ENCODE peak calls at places on chromosomes 13 and 19, in seven cellular contexts. One of them, this sample, is unnamed.
A peak's percentile ranks its signal among the peaks of the same experiment; 100 is the strongest.

GRCh38 chr13:110284809-110285519 is 22.0 kb downstream of the COL4A1 start:
- DNase-seq in stimulated activated CD8-positive, alpha-beta memory T cell treated with anti-CD3 and anti-CD28 coated beads, Interleukin-15, amount 100 ng/mL, for 24 hours: no peak
- DNase-seq in cardiac fibroblast: peak; percentile 58
- DNase-seq in uterus: no peak
- DNase-seq in B cell: no peak
- DNase-seq in ascending aorta: peak; percentile 55
- DNase-seq in activated T-cell treated with anti-CD3 and anti-CD28 coated beads for 1 hour: no peak
- DNase-seq in this sample: no peak

GRCh38 chr19:1143828-1144399 is 30.2 kb downstream of the SBNO2 start:
- DNase-seq in activated T-cell treated with anti-CD3 and anti-CD28 coated beads for 1 hour: no peak
- DNase-seq in stimulated activated CD8-positive, alpha-beta memory T cell treated with anti-CD3 and anti-CD28 coated beads, Interleukin-15, amount 100 ng/mL, for 24 hours: no peak
- DNase-seq in ascending aorta: no peak
- DNase-seq in B cell: no peak
- DNase-seq in cardiac fibroblast: no peak
- DNase-seq in uterus: no peak
- DNase-seq in this sample: no peak

GRCh38 chr13:75702476-75702875 is 66.3 kb downstream of the LMO7 start:
- DNase-seq in activated T-cell treated with anti-CD3 and anti-CD28 coated beads for 1 hour: no peak
- DNase-seq in cardiac fibroblast: no peak
- DNase-seq in B cell: no peak
- DNase-seq in stimulated activated CD8-positive, alpha-beta memory T cell treated with anti-CD3 and anti-CD28 coated beads, Interleukin-15, amount 100 ng/mL, for 24 hours: no peak
- DNase-seq in ascending aorta: no peak
- DNase-seq in uterus: no peak
- DNase-seq in this sample: no peak

GRCh38 chr19:33248954-33249613 is 23.4 kb upstream of the SLC7A10 start:
- DNase-seq in ascending aorta: no peak
- DNase-seq in cardiac fibroblast: no peak
- DNase-seq in activated T-cell treated with anti-CD3 and anti-CD28 coated beads for 1 hour: no peak
- DNase-seq in uterus: no peak
- DNase-seq in stimulated activated CD8-positive, alpha-beta memory T cell treated with anti-CD3 and anti-CD28 coated beads, Interleukin-15, amount 100 ng/mL, for 24 hours: no peak
- DNase-seq in B cell: no peak
- DNase-seq in this sample: no peak

GRCh38 chr19:53903055-53903680 is 5.9 kb upstream of the CACNG7 start:
- DNase-seq in ascending aorta: no peak
- DNase-seq in cardiac fibroblast: peak; percentile 59
- DNase-seq in activated T-cell treated with anti-CD3 and anti-CD28 coated beads for 1 hour: no peak
- DNase-seq in uterus: no peak
- DNase-seq in stimulated activated CD8-positive, alpha-beta memory T cell treated with anti-CD3 and anti-CD28 coated beads, Interleukin-15, amount 100 ng/mL, for 24 hours: no peak
- DNase-seq in B cell: peak; percentile 53
- DNase-seq in this sample: no peak

GRCh38 chr19:38266981-38267597 is 2.7 kb downstream of the SPINT2 start:
- DNase-seq in uterus: no peak
- DNase-seq in B cell: no peak
- DNase-seq in ascending aorta: no peak
- DNase-seq in activated T-cell treated with anti-CD3 and anti-CD28 coated beads for 1 hour: no peak
- DNase-seq in stimulated activated CD8-positive, alpha-beta memory T cell treated with anti-CD3 and anti-CD28 coated beads, Interleukin-15, amount 100 ng/mL, for 24 hours: no peak
- DNase-seq in cardiac fibroblast: peak; percentile 52
- DNase-seq in this sample: no peak

GRCh38 chr13:97391201-97391600 is 42.8 kb upstream of the RAP2A start:
- DNase-seq in uterus: no peak
- DNase-seq in activated T-cell treated with anti-CD3 and anti-CD28 coated beads for 1 hour: no peak
- DNase-seq in B cell: no peak
- DNase-seq in ascending aorta: no peak
- DNase-seq in stimulated activated CD8-positive, alpha-beta memory T cell treated with anti-CD3 and anti-CD28 coated beads, Interleukin-15, amount 100 ng/mL, for 24 hours: no peak
- DNase-seq in cardiac fibroblast: no peak
- DNase-seq in this sample: no peak

GRCh38 chr13:45545686-45546409 is 69.7 kb downstream of the ERICH6B start:
- DNase-seq in uterus: no peak
- DNase-seq in activated T-cell treated with anti-CD3 and anti-CD28 coated beads for 1 hour: no peak
- DNase-seq in B cell: no peak
- DNase-seq in stimulated activated CD8-positive, alpha-beta memory T cell treated with anti-CD3 and anti-CD28 coated beads, Interleukin-15, amount 100 ng/mL, for 24 hours: no peak
- DNase-seq in cardiac fibroblast: no peak
- DNase-seq in ascending aorta: no peak
- DNase-seq in this sample: no peak

GRCh38 chr13:51192348-51192747 is 29.9 kb upstream of the FAM124A start:
- DNase-seq in cardiac fibroblast: peak; percentile 38
- DNase-seq in ascending aorta: no peak
- DNase-seq in activated T-cell treated with anti-CD3 and anti-CD28 coated beads for 1 hour: no peak
- DNase-seq in stimulated activated CD8-positive, alpha-beta memory T cell treated with anti-CD3 and anti-CD28 coated beads, Interleukin-15, amount 100 ng/mL, for 24 hours: no peak
- DNase-seq in B cell: no peak
- DNase-seq in uterus: no peak
- DNase-seq in this sample: no peak

GRCh38 chr13:98921015-98921414 is 56.8 kb downstream of the DOCK9 start:
- DNase-seq in B cell: no peak
- DNase-seq in ascending aorta: no peak
- DNase-seq in uterus: no peak
- DNase-seq in activated T-cell treated with anti-CD3 and anti-CD28 coated beads for 1 hour: no peak
- DNase-seq in stimulated activated CD8-positive, alpha-beta memory T cell treated with anti-CD3 and anti-CD28 coated beads, Interleukin-15, amount 100 ng/mL, for 24 hours: no peak
- DNase-seq in cardiac fibroblast: no peak
- DNase-seq in this sample: no peak

GRCh38 chr19:22735911-22736645 is 47.9 kb downstream of the ZNF99 start:
- DNase-seq in ascending aorta: no peak
- DNase-seq in cardiac fibroblast: peak; percentile 5
- DNase-seq in stimulated activated CD8-positive, alpha-beta memory T cell treated with anti-CD3 and anti-CD28 coated beads, Interleukin-15, amount 100 ng/mL, for 24 hours: no peak
- DNase-seq in activated T-cell treated with anti-CD3 and anti-CD28 coated beads for 1 hour: no peak
- DNase-seq in uterus: no peak
- DNase-seq in B cell: no peak
- DNase-seq in this sample: no peak

GRCh38 chr13:25292301-25292700 is 5.0 kb upstream of the MTMR6 start:
- DNase-seq in cardiac fibroblast: no peak
- DNase-seq in stimulated activated CD8-positive, alpha-beta memory T cell treated with anti-CD3 and anti-CD28 coated beads, Interleukin-15, amount 100 ng/mL, for 24 hours: no peak
- DNase-seq in activated T-cell treated with anti-CD3 and anti-CD28 coated beads for 1 hour: no peak
- DNase-seq in uterus: no peak
- DNase-seq in ascending aorta: peak; percentile 68
- DNase-seq in B cell: no peak
- DNase-seq in this sample: no peak

GRCh38 chr13:51230473-51231105 is 8.4 kb downstream of the FAM124A start:
- DNase-seq in B cell: no peak
- DNase-seq in uterus: peak; percentile 83
- DNase-seq in activated T-cell treated with anti-CD3 and anti-CD28 coated beads for 1 hour: no peak
- DNase-seq in cardiac fibroblast: peak; percentile 36
- DNase-seq in stimulated activated CD8-positive, alpha-beta memory T cell treated with anti-CD3 and anti-CD28 coated beads, Interleukin-15, amount 100 ng/mL, for 24 hours: no peak
- DNase-seq in ascending aorta: peak; percentile 71
- DNase-seq in this sample: no peak

GRCh38 chr13:28320884-28321574 is 173.9 kb downstream of the FLT1 start:
- DNase-seq in cardiac fibroblast: no peak
- DNase-seq in stimulated activated CD8-positive, alpha-beta memory T cell treated with anti-CD3 and anti-CD28 coated beads, Interleukin-15, amount 100 ng/mL, for 24 hours: no peak
- DNase-seq in ascending aorta: no peak
- DNase-seq in activated T-cell treated with anti-CD3 and anti-CD28 coated beads for 1 hour: no peak
- DNase-seq in uterus: no peak
- DNase-seq in B cell: no peak
- DNase-seq in this sample: no peak

GRCh38 chr19:51550848-51551672 is 19.6 kb upstream of the SIGLEC6 start:
- DNase-seq in cardiac fibroblast: no peak
- DNase-seq in ascending aorta: no peak
- DNase-seq in uterus: no peak
- DNase-seq in stimulated activated CD8-positive, alpha-beta memory T cell treated with anti-CD3 and anti-CD28 coated beads, Interleukin-15, amount 100 ng/mL, for 24 hours: no peak
- DNase-seq in B cell: peak; percentile 46
- DNase-seq in activated T-cell treated with anti-CD3 and anti-CD28 coated beads for 1 hour: no peak
- DNase-seq in this sample: no peak

GRCh38 chr13:50275392-50276063 is 260.3 kb downstream of the KCNRG start:
- DNase-seq in B cell: no peak
- DNase-seq in uterus: no peak
- DNase-seq in ascending aorta: no peak
- DNase-seq in activated T-cell treated with anti-CD3 and anti-CD28 coated beads for 1 hour: no peak
- DNase-seq in stimulated activated CD8-positive, alpha-beta memory T cell treated with anti-CD3 and anti-CD28 coated beads, Interleukin-15, amount 100 ng/mL, for 24 hours: no peak
- DNase-seq in cardiac fibroblast: peak; percentile 5
- DNase-seq in this sample: no peak

GRCh38 chr19:18975011-18975410 is 34.0 kb upstream of the HOMER3 start:
- DNase-seq in uterus: no peak
- DNase-seq in cardiac fibroblast: peak; percentile 59
- DNase-seq in ascending aorta: no peak
- DNase-seq in activated T-cell treated with anti-CD3 and anti-CD28 coated beads for 1 hour: no peak
- DNase-seq in B cell: no peak
- DNase-seq in stimulated activated CD8-positive, alpha-beta memory T cell treated with anti-CD3 and anti-CD28 coated beads, Interleukin-15, amount 100 ng/mL, for 24 hours: no peak
- DNase-seq in this sample: no peak

This sample was measured in GM06990.